ENCODE peak calls at places on chromosome 2, in eight cellular contexts. F is erythroblast; W is lung microvascular endothelial cell; I is iris pigment epithelial cell; E is dorsolateral prefrontal cortex; L is stimulated activated CD8-positive, alpha-beta memory T cell treated with anti-CD3 and anti-CD28 coated beads, Interleukin-2, amount 100 ng/mL, for 1 hour; T is HTR-8/SVneo; X is AG08396. D is an unnamed sample.
A peak's percentile ranks its signal among the peaks of the same experiment; 100 is the strongest.

GRCh38 chr2:20106746-20107145 is 55.3 kb upstream of the LAPTM4A start:
- DNase-seq in I (peak; percentile 47), T (no peak), E (no peak), X (no peak), W (peak; percentile 62), L (no peak), F (peak; percentile 46), D (no peak)

GRCh38 chr2:188969236-188970032 is 4.7 kb upstream of the COL3A1 start:
- DNase-seq in L (no peak), W (no peak), E (no peak), F (no peak), X (peak; percentile 12), I (peak; percentile 85), T (peak; percentile 31), D (peak; percentile 57)

GRCh38 chr2:225463449-225463848 is 63.9 kb downstream of the NYAP2 start:
- DNase-seq in L (no peak), E (no peak), W (no peak), I (no peak), T (no peak), F (no peak), X (no peak), D (no peak)

GRCh38 chr2:218960196-218961165 is 1.0 kb downstream of the CDK5R2 start:
- DNase-seq in X (no peak), L (no peak), I (no peak), T (no peak), E (no peak), W (no peak), F (no peak), D (no peak)

GRCh38 chr2:18413794-18414396 is 146.6 kb downstream of the RDH14 start:
- DNase-seq in X (peak; percentile 62), I (peak; percentile 91), W (peak; percentile 60), E (no peak), L (no peak), T (peak; percentile 56), F (no peak), D (peak; percentile 65)

GRCh38 chr2:201761101-201761500 is 19.6 kb downstream of the ALS2 start:
- DNase-seq in I (no peak), E (no peak), X (no peak), L (no peak), T (no peak), W (no peak), F (no peak), D (no peak)

GRCh38 chr2:30024281-30024680 is 102.9 kb upstream of the ALK start:
- DNase-seq in X (no peak), W (no peak), F (no peak), T (no peak), L (no peak), E (no peak), I (no peak), D (no peak)

GRCh38 chr2:237677951-237678481 is 50.6 kb downstream of the LRRFIP1 start:
- DNase-seq in X (peak; percentile 65), W (no peak), I (peak; percentile 96), F (no peak), T (no peak), L (no peak), E (no peak), D (no peak)

GRCh38 chr2:98381494-98381893 is 35.2 kb downstream of the CNGA3 start:
- DNase-seq in I (no peak), W (no peak), F (no peak), L (no peak), E (no peak), X (no peak), T (no peak), D (no peak)

GRCh38 chr2:2501454-2502108 is 170.5 kb upstream of the MYT1L start:
- DNase-seq in W (no peak), T (no peak), I (no peak), L (no peak), F (no peak), X (no peak), E (no peak), D (no peak)

GRCh38 chr2:203867561-203868200 is at the start of gene CTLA4:
- DNase-seq in W (no peak), X (no peak), E (no peak), L (no peak), I (no peak), T (no peak), F (no peak), D (no peak)

GRCh38 chr2:45072862-45073237 is 63.6 kb upstream of the SIX2 start:
- DNase-seq in I (no peak), T (no peak), W (no peak), L (no peak), X (no peak), E (no peak), F (no peak), D (no peak)

GRCh38 chr2:69054431-69054830 is 41.5 kb downstream of the ANTXR1 start:
- DNase-seq in W (no peak), X (no peak), I (peak; percentile 42), E (no peak), L (no peak), T (no peak), F (no peak), D (no peak)

GRCh38 chr2:224114428-224114827 is 75.3 kb upstream of the SERPINE2 start:
- DNase-seq in L (no peak), I (no peak), X (no peak), E (no peak), W (no peak), T (no peak), F (no peak), D (no peak)

GRCh38 chr2:9814129-9814868 is 29.0 kb upstream of the TAF1B start:
- DNase-seq in W (no peak), F (no peak), X (peak; percentile 4), I (no peak), T (no peak), E (no peak), L (no peak), D (no peak)

GRCh38 chr2:117952237-117952636 is 61.6 kb downstream of the CCDC93 start:
- DNase-seq in W (no peak), L (no peak), E (no peak), F (peak; percentile 89), X (no peak), I (no peak), T (no peak), D (no peak)

GRCh38 chr2:99659874-99660273 is 170.1 kb upstream of the REV1 start:
- DNase-seq in L (no peak), T (no peak), W (no peak), I (peak; percentile 24), F (no peak), E (no peak), X (no peak), D (no peak)

GRCh38 chr2:112075490-112076260 is 20.6 kb downstream of the TMEM87B start:
- DNase-seq in F (no peak), E (no peak), X (no peak), T (no peak), L (no peak), I (peak; percentile 41), W (peak; percentile 17), D (no peak)

GRCh38 chr2:218405365-218406208 is 5.9 kb downstream of the CTDSP1 start:
- DNase-seq in L (no peak), X (no peak), T (no peak), F (peak; percentile 60), E (no peak), W (peak; percentile 33), I (no peak), D (no peak)

GRCh38 chr2:142756430-142756829 is 121.0 kb upstream of the KYNU start:
- DNase-seq in E (no peak), W (no peak), F (no peak), X (no peak), T (peak; percentile 3), I (peak; percentile 75), L (no peak), D (no peak)

GRCh38 chr2:119672161-119672862 is 6.7 kb upstream of the TMEM177 start:
- DNase-seq in F (no peak), E (no peak), L (no peak), X (no peak), W (no peak), T (no peak), I (no peak), D (no peak)

GRCh38 chr2:119638891-119639539 is 40.0 kb upstream of the TMEM177 start:
- DNase-seq in X (no peak), W (no peak), I (peak; percentile 20), T (no peak), F (no peak), L (no peak), E (no peak), D (no peak)

GRCh38 chr2:235045336-235045972 is 93.6 kb downstream of the SH3BP4 start:
- DNase-seq in E (no peak), F (no peak), I (no peak), X (no peak), T (no peak), W (no peak), L (no peak), D (no peak)

GRCh38 chr2:149000168-149000938 is 38.1 kb upstream of the LYPD6B start:
- DNase-seq in L (no peak), I (peak; percentile 10), T (no peak), X (no peak), E (no peak), W (no peak), F (no peak), D (no peak)

GRCh38 chr2:105291981-105292380 is 37.6 kb downstream of the TGFBRAP1 start:
- DNase-seq in L (no peak), F (no peak), E (no peak), W (no peak), T (no peak), X (no peak), I (peak; percentile 21), D (peak; percentile 74)

GRCh38 chr2:9966491-9967022 is 15.1 kb downstream of the GRHL1 start:
- DNase-seq in E (no peak), I (no peak), X (no peak), L (no peak), T (no peak), F (peak; percentile 20), W (no peak), D (no peak)

GRCh38 chr2:169693344-169693743 is 861 bp downstream of the CFAP210 start:
- DNase-seq in W (peak; percentile 64), L (no peak), F (peak; percentile 60), T (no peak), I (no peak), E (no peak), X (no peak), D (no peak)

GRCh38 chr2:113209869-113210305 is 36.1 kb downstream of the PSD4 start:
- DNase-seq in X (no peak), E (no peak), I (no peak), T (no peak), F (no peak), W (no peak), L (no peak), D (no peak)

GRCh38 chr2:45585267-45585861 is 25.7 kb downstream of the SRBD1 start:
- DNase-seq in L (no peak), E (no peak), X (peak; percentile 7), I (peak; percentile 61), W (peak; percentile 85), T (peak; percentile 24), F (peak; percentile 39), D (no peak)

GRCh38 chr2:151329998-151330397 is 27.4 kb upstream of the TNFAIP6 start:
- DNase-seq in X (no peak), W (no peak), F (no peak), L (no peak), E (no peak), T (no peak), I (no peak), D (no peak)

GRCh38 chr2:25257931-25258771 is 83.6 kb downstream of the DNMT3A start:
- DNase-seq in F (no peak), X (no peak), T (no peak), E (no peak), W (no peak), I (no peak), L (no peak), D (no peak)

GRCh38 chr2:240127351-240127750 is 8.8 kb downstream of the COPS9 start:
- DNase-seq in L (no peak), W (no peak), F (no peak), X (no peak), I (no peak), E (no peak), T (no peak), D (no peak)

GRCh38 chr2:104447831-104448434 is 406.0 kb upstream of the POU3F3 start:
- DNase-seq in T (no peak), I (no peak), L (no peak), F (no peak), W (no peak), E (no peak), X (no peak), D (no peak)

GRCh38 chr2:239502430-239503221 is 101.8 kb upstream of the HDAC4 start:
- DNase-seq in I (no peak), T (no peak), L (no peak), F (no peak), W (no peak), E (no peak), X (no peak), D (no peak)